ENCODE peak calls at places on chromosomes 16 and 17, in nine cellular contexts. N is body of pancreas, B is heart left ventricle, R is HFF-Myc, V is lung, Z is astrocyte of the spinal cord, U is psoas muscle, Q is pancreas, X is GM12878. P is an unnamed sample.
A peak's percentile ranks its signal among the peaks of the same experiment; 100 is the strongest.

GRCh38 chr16:4414187-4414909 is 2.0 kb downstream of the CORO7 start:
- DNase-seq in N (no peak), B (no peak), R (no peak), V (no peak), Z (no peak), U (no peak), Q (no peak), X (peak; percentile 98), P (no peak)

GRCh38 chr17:71349908-71350600 is 770.8 kb upstream of the SOX9 start:
- DNase-seq in N (no peak), B (no peak), R (no peak), V (no peak), Z (no peak), U (no peak), Q (no peak), X (no peak), P (no peak)

GRCh38 chr16:15996432-15997109 is 47.2 kb downstream of the ABCC1 start:
- DNase-seq in N (peak; percentile 38), B (no peak), R (peak; percentile 87), V (peak; percentile 74), Z (peak; percentile 87), U (peak; percentile 70), Q (no peak), X (no peak), P (peak; percentile 98)

GRCh38 chr17:83190601-83191387 is 111.4 kb downstream of the METRNL start:
- DNase-seq in N (no peak), B (no peak), R (no peak), V (peak; percentile 26), Z (no peak), U (peak; percentile 9), Q (no peak), X (no peak), P (no peak)

GRCh38 chr17:44197980-44198720 is 1.5 kb downstream of the ATXN7L3 start:
- DNase-seq in N (no peak), B (no peak), R (no peak), V (peak; percentile 55), Z (peak; percentile 43), U (no peak), Q (peak; percentile 37), X (no peak), P (no peak)

GRCh38 chr17:2230877-2231276 is 72.7 kb downstream of the SMG6 start:
- DNase-seq in N (no peak), B (no peak), R (no peak), V (no peak), Z (no peak), U (no peak), Q (no peak), X (no peak), P (no peak)

GRCh38 chr17:42392664-42393415 is 4.6 kb upstream of the STAT3 start:
- DNase-seq in N (no peak), B (no peak), R (no peak), V (no peak), Z (no peak), U (no peak), Q (no peak), X (peak; percentile 62), P (no peak)

GRCh38 chr17:36601303-36602029 is at the start of gene MRM1:
- DNase-seq in N (peak; percentile 94), B (peak; percentile 95), R (peak; percentile 87), V (peak; percentile 95), Z (peak; percentile 91), U (peak; percentile 95), Q (peak; percentile 96), X (peak; percentile 77), P (no peak)

GRCh38 chr17:68593331-68593710 is 7.8 kb downstream of the FAM20A start:
- DNase-seq in N (no peak), B (no peak), R (no peak), V (no peak), Z (no peak), U (no peak), Q (no peak), X (no peak), P (no peak)

GRCh38 chr17:81561494-81561885 is 9.3 kb upstream of the FAAP100 start:
- DNase-seq in N (no peak), B (no peak), R (no peak), V (no peak), Z (no peak), U (no peak), Q (no peak), X (no peak), P (no peak)

GRCh38 chr17:76217081-76217480 is 23.2 kb downstream of the RNF157 start:
- DNase-seq in N (no peak), B (no peak), R (no peak), V (no peak), Z (no peak), U (no peak), Q (no peak), X (no peak), P (no peak)

GRCh38 chr17:64334851-64335250 is 55.8 kb downstream of the PECAM1 start:
- DNase-seq in N (no peak), B (no peak), R (no peak), V (no peak), Z (no peak), U (no peak), Q (no peak), X (no peak), P (no peak)

GRCh38 chr17:64331366-64331765 is 59.3 kb downstream of the PECAM1 start:
- DNase-seq in N (no peak), B (peak; percentile 20), R (no peak), V (no peak), Z (no peak), U (no peak), Q (no peak), X (no peak), P (no peak)

GRCh38 chr17:64329571-64329970 is 61.1 kb downstream of the PECAM1 start:
- DNase-seq in N (no peak), B (peak; percentile 14), R (no peak), V (no peak), Z (no peak), U (no peak), Q (no peak), X (no peak), P (no peak)

GRCh38 chr17:64332502-64332901 is 58.2 kb downstream of the PECAM1 start:
- DNase-seq in N (no peak), B (peak; percentile 17), R (no peak), V (no peak), Z (no peak), U (no peak), Q (no peak), X (no peak), P (no peak)

GRCh38 chr17:64331946-64332493 is 58.6 kb downstream of the PECAM1 start:
- DNase-seq in N (no peak), B (peak; percentile 79), R (no peak), V (peak; percentile 73), Z (no peak), U (peak; percentile 53), Q (no peak), X (no peak), P (no peak)
- H3K4me3 ChIP-seq in N (no peak overlapping the region), B (no peak overlapping the region), R (no peak overlapping the region), V (no peak overlapping the region), Z (no peak overlapping the region), U (no peak overlapping the region), Q (no peak overlapping the region), X (no peak overlapping the region), P (no peak overlapping the region)

DNA sequence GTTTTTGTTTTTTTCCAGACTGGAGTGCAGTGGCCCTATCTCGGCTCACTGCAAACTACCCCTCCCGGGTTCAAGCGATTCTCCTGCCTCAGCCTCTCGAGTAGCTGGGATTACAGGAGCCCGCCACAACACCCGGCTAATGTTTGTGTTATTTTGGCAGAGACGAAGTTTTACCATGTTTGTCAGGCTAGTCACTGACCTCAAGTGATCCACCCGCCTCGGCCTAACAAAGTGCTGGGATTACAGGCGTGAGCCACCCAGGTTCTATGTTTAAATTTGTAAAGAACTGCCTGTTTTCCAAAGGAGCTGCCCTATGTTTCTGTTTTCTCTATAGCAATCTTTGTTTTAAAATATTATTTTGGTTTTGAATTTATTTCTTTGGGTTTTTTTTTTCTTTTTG is 13.8 kb upstream of the C16orf87 start:
- DNase-seq in N (no peak), B (no peak), R (no peak), V (no peak), Z (no peak), U (no peak), Q (no peak), X (no peak), P (no peak)
- TF ChIP-seq CTCF in N (no peak), B (no peak), R (no peak), V (no peak), Z (no peak), U (no peak), Q (no peak), X (no peak), P (no peak)

GRCh38 chr16:82735176-82735575 is 108.4 kb downstream of the CDH13 start:
- DNase-seq in N (no peak), B (peak; percentile 71), R (no peak), V (no peak), Z (no peak), U (peak; percentile 20), Q (no peak), X (no peak), P (no peak)

GRCh38 chr16:82728901-82729300 is 102.1 kb downstream of the CDH13 start:
- DNase-seq in N (no peak), B (no peak), R (no peak), V (no peak), Z (no peak), U (no peak), Q (no peak), X (no peak), P (no peak)

GRCh38 chr16:82730901-82731300 is 104.1 kb downstream of the CDH13 start:
- DNase-seq in N (no peak), B (no peak), R (peak; percentile 33), V (no peak), Z (no peak), U (no peak), Q (no peak), X (no peak), P (no peak)

GRCh38 chr16:82735696-82736095 is 108.9 kb downstream of the CDH13 start:
- DNase-seq in N (no peak), B (no peak), R (no peak), V (no peak), Z (peak; percentile 56), U (no peak), Q (no peak), X (no peak), P (no peak)

DNA sequence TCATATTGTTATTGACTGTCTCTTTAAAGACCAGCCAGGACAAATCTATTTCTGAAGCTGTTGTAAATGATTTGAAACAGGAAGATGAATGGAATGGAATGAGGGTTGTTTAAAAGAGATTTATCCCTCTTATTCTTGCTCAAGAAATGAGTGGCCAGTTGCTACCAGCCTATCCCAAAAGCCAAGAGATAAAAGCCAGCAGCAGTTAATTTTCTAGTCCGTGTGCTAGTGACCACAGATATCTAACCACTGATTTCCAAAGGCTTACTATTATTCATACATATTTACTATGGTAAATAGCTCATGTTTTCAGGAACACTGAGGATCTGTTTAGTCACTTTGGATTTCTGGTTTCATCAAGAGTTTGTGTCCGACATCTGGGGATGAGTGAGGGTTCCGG is 105.7 kb downstream of the CDH13 start:
- DNase-seq in N (no peak), B (no peak), R (no peak), V (no peak), Z (no peak), U (no peak), Q (no peak), X (no peak), P (no peak)
- H3K4me3 ChIP-seq in N (no peak overlapping the region), B (no peak overlapping the region), R (no peak overlapping the region), V (no peak overlapping the region), Z (no peak overlapping the region), U (no peak overlapping the region), Q (no peak overlapping the region), X (no peak overlapping the region), P (no peak overlapping the region)

DNA sequence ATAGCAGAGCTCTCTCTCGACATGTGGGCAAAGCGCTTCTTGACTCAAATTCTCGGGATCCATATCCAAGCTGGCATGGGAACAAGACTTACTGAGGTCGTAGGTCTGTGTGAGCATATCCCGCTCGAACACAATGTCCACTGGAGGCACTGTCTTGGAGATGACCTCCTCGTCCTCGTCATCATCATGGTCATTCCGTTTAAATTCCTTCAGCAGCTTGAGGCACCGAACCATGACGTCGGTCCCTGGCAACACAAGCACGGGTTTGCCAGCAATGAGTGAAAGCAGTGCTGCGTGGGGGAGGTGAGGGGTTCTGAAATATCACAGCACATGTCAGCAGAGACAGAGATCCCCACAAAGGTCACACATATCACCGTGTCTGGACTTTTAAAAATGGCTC is 38.1 kb downstream of the GTF3C1 start:
- DNase-seq in N (no peak), B (peak; percentile 78), R (no peak), V (no peak), Z (peak; percentile 14), U (peak; percentile 39), Q (no peak), X (no peak), P (peak; percentile 80)
- TF ChIP-seq CTCF in N (no peak), B (peak; percentile 16), R (no peak), V (no peak), Z (no peak), U (peak; percentile 26), Q (no peak), X (no peak), P (peak; percentile 64)